ENCODE peak calls at places on chromosomes 4 and X, in eight cellular contexts. P is AG09319; E is progenitor cell of endocrine pancreas; Q is activated CD8-positive, alpha-beta T cell treated with anti-CD3 and anti-CD28 coated beads for 36 hours; Z is chondrocyte; A is tibial artery; H is GM19239; O is T-helper 2 cell. K is an unnamed sample.

GRCh38 chr4:123304151-123305021 is 92.2 kb upstream of the SPRY1 start:
- DNase-seq in P (no peak), E (no peak), Q (peak), Z (no peak), A (no peak), H (no peak), O (no peak), K (no peak)

GRCh38 chrX:310621-311155 is 7.9 kb downstream of the GTPBP6 start:
- DNase-seq in P (no peak), E (no peak), Q (no peak), Z (peak), A (peak), H (no peak), O (no peak), K (no peak)

GRCh38 chr4:112381996-112382692 is 85.0 kb downstream of the ALPK1 start:
- DNase-seq in P (no peak), E (no peak), Q (no peak), Z (no peak), A (no peak), H (no peak), O (no peak), K (no peak)

GRCh38 chrX:134419784-134420183 is 40.2 kb upstream of the HPRT1 start:
- DNase-seq in P (no peak), E (no peak), Q (no peak), Z (no peak), A (no peak), H (no peak), O (no peak), K (no peak)

GRCh38 chrX:50157545-50158125 is 43.2 kb downstream of the AKAP4 start:
- DNase-seq in P (no peak), E (no peak), Q (no peak), Z (no peak), A (no peak), H (no peak), O (no peak), K (no peak)

GRCh38 chr4:113921089-113921842 is 58.2 kb downstream of the ARSJ start:
- DNase-seq in P (no peak), E (no peak), Q (no peak), Z (no peak), A (no peak), H (no peak), O (no peak), K (no peak)

GRCh38 chr4:110663738-110664444 is 41.0 kb upstream of the PITX2 start:
- DNase-seq in P (no peak), E (no peak), Q (no peak), Z (no peak), A (no peak), H (no peak), O (no peak), K (no peak)

GRCh38 chr4:115834441-115834840 is 721.0 kb upstream of the NDST4 start:
- DNase-seq in P (no peak), E (no peak), Q (no peak), Z (no peak), A (no peak), H (no peak), O (no peak), K (no peak)

GRCh38 chrX:150547511-150548115 is 20.8 kb upstream of the MTM1 start:
- DNase-seq in P (no peak), E (peak), Q (no peak), Z (no peak), A (peak), H (no peak), O (no peak), K (no peak)

GRCh38 chrX:46703980-46704379 is 54.9 kb downstream of the SLC9A7 start:
- DNase-seq in P (no peak), E (no peak), Q (no peak), Z (no peak), A (no peak), H (no peak), O (no peak), K (no peak)

GRCh38 chr4:70041652-70042286 is 8.5 kb upstream of the HTN1 start:
- DNase-seq in P (no peak), E (no peak), Q (no peak), Z (no peak), A (no peak), H (no peak), O (no peak), K (no peak)

GRCh38 chr4:66178901-66179300 is 508.6 kb upstream of the EPHA5 start:
- DNase-seq in P (no peak), E (no peak), Q (no peak), Z (no peak), A (no peak), H (no peak), O (no peak), K (no peak)

GRCh38 chr4:139972305-139972704 is 181.7 kb downstream of the MAML3 start:
- DNase-seq in P (no peak), E (no peak), Q (no peak), Z (no peak), A (no peak), H (no peak), O (no peak), K (no peak)

GRCh38 chr4:169314906-169315305 is 44.1 kb upstream of the SH3RF1 start:
- DNase-seq in P (no peak), E (no peak), Q (no peak), Z (no peak), A (peak), H (no peak), O (no peak), K (no peak)

GRCh38 chrX:102959471-102959870 is 22.4 kb downstream of the RAB40AL start:
- DNase-seq in P (no peak), E (no peak), Q (no peak), Z (no peak), A (no peak), H (no peak), O (no peak), K (no peak)

GRCh38 chr4:182144621-182145359 is 98.4 kb upstream of the TENM3 start:
- DNase-seq in P (no peak), E (peak), Q (no peak), Z (no peak), A (no peak), H (no peak), O (no peak), K (no peak)

GRCh38 chrX:29604381-29604780 is 611.0 kb upstream of the MAGEB2 start:
- DNase-seq in P (no peak), E (no peak), Q (no peak), Z (no peak), A (no peak), H (no peak), O (no peak), K (no peak)

K was measured in CD4-positive, alpha-beta memory T cell.